ENCODE peak calls at places on chromosomes 13 and 19, in ten cellular contexts. V is heart left ventricle, B is suprapubic skin, R is pancreas, O is esophagus squamous epithelium, U is heart right ventricle, G is thoracic aorta, X is adrenal gland, Z is stomach, Q is H9. D is an unnamed sample.

GRCh38 chr13:86020350-86021002 is 221.3 kb upstream of the SLITRK6 start:
- DNase-seq in V (no peak), B (no peak), R (no peak), O (no peak), U (no peak), G (no peak), X (peak; percentile 19), Z (no peak), Q (no peak), D (no peak)

GRCh38 chr13:51883226-51883600 is 21.4 kb downstream of the CCDC70 start:
- DNase-seq in V (no peak), B (no peak), R (no peak), O (no peak), U (no peak), G (no peak), X (no peak), Z (no peak), Q (no peak), D (no peak)

GRCh38 chr13:111398715-111399299 is 78.4 kb downstream of the TEX29 start:
- DNase-seq in V (no peak), B (no peak), R (no peak), O (no peak), U (no peak), G (no peak), X (no peak), Z (peak; percentile 5), Q (no peak), D (no peak)

GRCh38 chr13:57630661-57631606 is 610 bp upstream of the PCDH17 start:
- DNase-seq in V (no peak), B (no peak), R (peak; percentile 24), O (no peak), U (no peak), G (no peak), X (no peak), Z (no peak), Q (peak; percentile 35), D (no peak)

GRCh38 chr13:95338905-95339304 is 37.7 kb upstream of the ABCC4 start:
- DNase-seq in V (no peak), B (no peak), R (no peak), O (no peak), U (no peak), G (no peak), X (no peak), Z (no peak), Q (no peak), D (no peak)

GRCh38 chr19:46073268-46073922 is 32.6 kb upstream of the IGFL4 start:
- DNase-seq in V (no peak), B (no peak), R (no peak), O (no peak), U (no peak), G (no peak), X (no peak), Z (no peak), Q (no peak), D (no peak)

GRCh38 chr19:22882797-22883196 is 50.7 kb downstream of the ZNF723 start:
- DNase-seq in V (no peak), B (no peak), R (no peak), O (no peak), U (no peak), G (no peak), X (no peak), Z (no peak), Q (no peak), D (no peak)

GRCh38 chr13:50132937-50133276 is 117.7 kb downstream of the KCNRG start:
- DNase-seq in V (no peak), B (no peak), R (no peak), O (no peak), U (no peak), G (no peak), X (no peak), Z (no peak), Q (no peak), D (no peak)

GRCh38 chr13:62014299-62014698 is 598.6 kb upstream of the PCDH20 start:
- DNase-seq in V (no peak), B (no peak), R (no peak), O (no peak), U (no peak), G (no peak), X (no peak), Z (no peak), Q (no peak), D (no peak)

GRCh38 chr19:34678421-34678820 is 943 bp downstream of the ZNF302 start:
- DNase-seq in V (no peak), B (no peak), R (no peak), O (no peak), U (no peak), G (no peak), X (no peak), Z (no peak), Q (no peak), D (no peak)
- H3K27ac ChIP-seq in V (peak overlapping the region; percentile 98), B (peak overlapping the region; percentile 95), R (no peak overlapping the region), O (no peak overlapping the region), U (peak overlapping the region; percentile 97), G (peak overlapping the region; percentile 95), X (peak overlapping the region; percentile 100), Z (peak overlapping the region; percentile 97), Q (no peak overlapping the region), D (no peak overlapping the region)

GRCh38 chr19:53394974-53395839 is at the start of gene ZNF765:
- DNase-seq in V (peak; percentile 98), B (peak; percentile 97), R (peak; percentile 97), O (peak; percentile 75), U (peak; percentile 95), G (peak; percentile 90), X (peak; percentile 95), Z (peak; percentile 97), Q (peak; percentile 94), D (peak; percentile 99)

GRCh38 chr19:53388904-53389303 is 6.0 kb upstream of the ZNF765 start:
- DNase-seq in V (no peak), B (no peak), R (no peak), O (no peak), U (no peak), G (no peak), X (no peak), Z (no peak), Q (no peak), D (no peak)

GRCh38 chr19:53388168-53388567 is 6.8 kb upstream of the ZNF765 start:
- DNase-seq in V (no peak), B (no peak), R (no peak), O (no peak), U (no peak), G (no peak), X (no peak), Z (no peak), Q (no peak), D (no peak)

GRCh38 chr19:53394522-53394973 is 401 bp upstream of the ZNF765 start:
- DNase-seq in V (peak; percentile 82), B (peak; percentile 67), R (peak; percentile 54), O (no peak), U (peak; percentile 61), G (peak; percentile 18), X (peak; percentile 61), Z (peak; percentile 31), Q (peak; percentile 83), D (no peak)

GRCh38 chr19:53389591-53390377 is 5.2 kb upstream of the ZNF765 start:
- DNase-seq in V (no peak), B (no peak), R (peak; percentile 44), O (no peak), U (no peak), G (no peak), X (no peak), Z (no peak), Q (peak; percentile 93), D (no peak)
- H3K27me3 ChIP-seq in V (no peaks in the 10 kb centered on the region), B (no peaks in the 10 kb centered on the region), R (no peaks in the 10 kb centered on the region), O (no peaks in the 10 kb centered on the region), U (peaks cover 3% of the 10 kb centered on the region), G (no peaks in the 10 kb centered on the region), X (no peaks in the 10 kb centered on the region), Z (no peaks in the 10 kb centered on the region), Q (no peaks in the 10 kb centered on the region), D (no peaks in the 10 kb centered on the region)

GRCh38 chr19:40228863-40229262 is 2.4 kb upstream of the CCNP start:
- DNase-seq in V (no peak), B (no peak), R (no peak), O (no peak), U (no peak), G (no peak), X (no peak), Z (no peak), Q (no peak), D (no peak)

GRCh38 chr19:40223135-40223822 is 3.2 kb downstream of the CCNP start:
- DNase-seq in V (no peak), B (no peak), R (no peak), O (no peak), U (no peak), G (no peak), X (no peak), Z (peak; percentile 30), Q (peak; percentile 98), D (peak; percentile 11)

GRCh38 chr19:40224342-40225148 is 1.9 kb downstream of the CCNP start:
- DNase-seq in V (no peak), B (no peak), R (no peak), O (no peak), U (no peak), G (no peak), X (no peak), Z (no peak), Q (no peak), D (no peak)

GRCh38 chr19:40228371-40228770 is 1.9 kb upstream of the CCNP start:
- DNase-seq in V (no peak), B (no peak), R (no peak), O (no peak), U (no peak), G (no peak), X (no peak), Z (no peak), Q (no peak), D (no peak)

DNA sequence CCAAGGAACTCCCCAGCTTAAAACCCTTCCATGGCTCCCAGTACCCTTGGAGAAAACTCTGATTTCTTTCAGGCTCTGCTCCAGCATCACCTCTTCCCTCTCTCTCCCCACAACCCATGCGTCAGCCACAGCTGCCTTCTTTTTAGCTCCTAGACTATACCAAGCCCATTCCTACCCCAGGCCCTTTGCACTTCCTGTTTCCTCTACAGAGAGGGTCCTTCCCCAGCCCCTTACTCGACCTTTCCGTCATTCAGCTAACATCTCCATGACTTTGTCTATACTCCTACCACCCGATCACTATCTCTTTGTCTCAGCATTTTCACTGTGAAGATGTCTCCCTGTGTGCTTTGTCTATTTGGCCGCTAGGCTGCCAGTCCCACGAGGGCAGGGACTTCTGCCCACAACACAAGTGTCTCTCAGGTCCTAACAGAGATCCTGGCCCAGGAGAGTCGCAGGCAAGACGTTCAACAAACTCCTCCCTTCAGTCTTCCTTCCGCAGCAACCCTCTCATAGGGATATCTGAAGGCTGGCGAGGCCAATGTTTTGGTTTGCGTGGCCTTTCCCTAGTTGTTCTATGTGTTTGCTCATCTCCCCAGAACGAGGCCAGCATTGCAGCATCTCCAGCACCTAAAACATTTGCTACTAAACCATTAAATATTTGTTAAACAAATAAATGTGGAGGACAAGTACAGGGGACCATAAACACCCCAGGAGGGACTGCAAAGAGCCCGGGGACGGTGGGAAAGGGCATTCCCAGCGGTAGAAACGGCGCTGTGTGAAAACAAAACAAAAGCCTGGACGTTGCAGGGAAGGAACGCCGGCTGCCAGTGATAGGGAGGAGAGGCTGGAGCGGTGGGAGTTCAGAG is 816 bp downstream of the CCNP start:
- DNase-seq in V (no peak), B (no peak), R (no peak), O (no peak), U (no peak), G (no peak), X (peak; percentile 30), Z (no peak), Q (no peak), D (no peak)
- TF ChIP-seq CTCF in V (no peak), B (no peak), R (no peak), O (no peak), U (no peak), G (no peak), X (no peak), Z (no peak), Q (no peak), D (no peak)

GRCh38 chr19:3453840-3454239 is 26.5 kb downstream of the SMIM24 start:
- DNase-seq in V (no peak), B (no peak), R (peak; percentile 49), O (no peak), U (no peak), G (no peak), X (no peak), Z (no peak), Q (no peak), D (no peak)
- H3K27ac ChIP-seq in V (peak overlapping the region; percentile 12), B (no peak overlapping the region), R (no peak overlapping the region), O (no peak overlapping the region), U (peak overlapping the region; percentile 26), G (peak overlapping the region; percentile 42), X (no peak overlapping the region), Z (peak overlapping the region; percentile 50), Q (no peak overlapping the region), D (no peak overlapping the region)